ENCODE peak calls at places on chromosomes 13 and 19, in four cellular contexts. A is fibroblast of lung, R is IMR-90, H is OCI-LY7. M is an unnamed sample. For H4K20me1, the result is how much of the 10 kb centered on the place peaks cover.

GRCh38 chr13:30829788-30830637 is 76.1 kb upstream of the MEDAG start:
- DNase-seq in A (no peak), R (no peak), H (no peak), M (peak)

GRCh38 chr19:57276430-57276829 is 3.9 kb upstream of the ZNF460 start:
- DNase-seq in H (no peak), A (no peak), R (no peak), M (no peak)

GRCh38 chr13:96984061-96984508 is 10.2 kb downstream of the OXGR1 start:
- DNase-seq in H (no peak), R (no peak), A (no peak), M (no peak)

GRCh38 chr13:21901772-21902708 is 231.2 kb downstream of the FGF9 start:
- DNase-seq in A (peak), R (peak), H (no peak), M (no peak)

GRCh38 chr13:95038949-95039348 is 262.3 kb downstream of the ABCC4 start:
- DNase-seq in A (no peak), R (no peak), H (no peak), M (no peak)

GRCh38 chr19:48681127-48681470 is 8.3 kb upstream of the NTN5 start:
- DNase-seq in H (no peak), A (peak), R (peak), M (peak)

GRCh38 chr13:75670496-75670895 is 34.4 kb downstream of the LMO7 start:
- DNase-seq in R (peak), H (no peak), A (peak), M (no peak)

GRCh38 chr19:46598372-46598917 is 2.7 kb upstream of the CALM3 start:
- DNase-seq in A (no peak), R (no peak), H (no peak), M (no peak)

GRCh38 chr19:50759886-50760285 is 10.4 kb upstream of the GPR32 start:
- DNase-seq in R (peak), H (peak), A (peak), M (peak)

GRCh38 chr19:33269016-33269415 is 33.3 kb downstream of the CEBPA start:
- DNase-seq in A (no peak), R (no peak), H (no peak), M (no peak)

GRCh38 chr13:71851541-71851940 is 15.5 kb downstream of the DACH1 start:
- DNase-seq in H (no peak), R (no peak), A (no peak), M (no peak)

GRCh38 chr19:49808762-49809154 is 4.3 kb downstream of the FUZ start:
- DNase-seq in R (peak), H (peak), A (peak), M (peak)

GRCh38 chr13:27917121-27917947 is 2.5 kb upstream of the PDX1 start:
- DNase-seq in R (no peak), H (no peak), A (no peak), M (peak)
- H3K4me3 ChIP-seq in R (no peak), H (no peak), A (no peak), M (no peak)

GRCh38 chr19:30052122-30053075 is 110.4 kb downstream of the URI1 start:
- DNase-seq in A (no peak), R (no peak), H (no peak), M (peak)
- H3K27ac ChIP-seq in A (no peak), R (no peak), H (no peak), M (no peak)

GRCh38 chr13:27257648-27258253 is 6.4 kb downstream of the RPL21 start:
- DNase-seq in A (no peak), H (no peak), R (no peak), M (no peak)
- H4K20me1 ChIP-seq in A (under half), H (under half), R (half or more), M (under half)

GRCh38 chr19:39542198-39542597 is 2.2 kb upstream of the EID2 start:
- DNase-seq in A (no peak), R (no peak), H (peak), M (no peak)

GRCh38 chr19:39539519-39540332 is at the start of gene EID2:
- DNase-seq in R (peak), A (peak), H (peak), M (peak)

GRCh38 chr19:39539165-39539518 is 819 bp downstream of the EID2 start:
- DNase-seq in H (peak), R (peak), A (no peak), M (no peak)

GRCh38 chr19:39543477-39543857 is 3.5 kb upstream of the EID2 start:
- DNase-seq in R (no peak), H (no peak), A (no peak), M (no peak)

GRCh38 chr19:39540333-39540673 is 342 bp upstream of the EID2 start:
- DNase-seq in R (no peak), H (no peak), A (no peak), M (no peak)
- H3K4me3 ChIP-seq in R (no peak), H (peak), A (peak), M (peak)

DNA sequence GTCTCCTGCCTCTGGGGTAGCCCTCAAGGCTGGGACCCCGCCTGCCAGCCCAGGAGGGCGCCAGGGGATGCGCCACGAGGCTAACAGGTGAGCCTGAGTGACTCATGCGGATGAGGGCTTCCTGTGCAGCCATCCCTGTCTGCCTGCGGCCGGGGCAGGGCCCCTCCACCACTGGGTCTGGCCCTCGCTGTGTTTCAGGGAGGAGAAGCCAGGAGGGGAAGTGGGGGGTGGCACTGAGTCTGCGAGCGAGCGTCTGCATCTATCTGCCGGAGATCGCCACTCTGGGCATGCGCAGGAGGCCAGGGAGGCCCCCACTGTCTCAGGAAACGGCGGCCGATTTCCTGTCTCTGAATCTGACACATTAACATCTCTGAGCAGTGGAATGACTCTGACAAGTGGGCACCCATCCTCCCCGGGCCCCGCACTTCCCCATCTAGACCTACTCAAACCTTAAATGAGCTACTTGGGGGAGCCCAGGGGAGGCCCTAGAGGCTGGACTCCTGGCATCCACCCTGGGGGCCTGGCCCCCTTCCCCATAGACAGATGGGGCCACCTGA is 19.7 kb downstream of the RFX1 start:
- DNase-seq in A (peak), R (peak), H (peak), M (peak)
- H3K27ac ChIP-seq in A (peak), R (peak), H (peak), M (peak)

DNA sequence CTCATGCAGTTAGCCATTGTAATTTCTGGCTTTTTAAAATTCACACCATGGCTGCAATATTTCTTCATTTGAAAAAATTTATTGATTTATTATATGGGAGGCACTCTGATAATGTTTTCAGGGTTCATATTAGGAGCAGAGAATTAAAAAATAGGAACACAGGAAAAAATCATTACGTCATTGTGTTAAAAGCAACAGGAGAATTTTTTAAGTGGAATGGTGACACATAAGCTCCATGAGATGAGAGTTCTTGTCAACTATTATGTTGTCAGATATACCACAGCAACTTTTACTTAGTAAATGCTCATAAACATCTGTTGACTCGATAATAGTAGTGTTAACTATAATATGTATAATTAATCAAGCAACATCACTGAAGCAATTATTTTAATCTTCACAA is 400.1 kb downstream of the TDRD3 start:
- DNase-seq in A (no peak), H (no peak), R (no peak), M (no peak)
- H4K20me1 ChIP-seq in A (under half), H (under half), R (under half), M (under half)

GRCh38 chr19:52296400-52296772 is 583 bp upstream of the ZNF480 start:
- DNase-seq in H (no peak), A (no peak), R (no peak), M (peak)
- H3K4me3 ChIP-seq in H (peak), A (peak), R (peak), M (peak)

DNA sequence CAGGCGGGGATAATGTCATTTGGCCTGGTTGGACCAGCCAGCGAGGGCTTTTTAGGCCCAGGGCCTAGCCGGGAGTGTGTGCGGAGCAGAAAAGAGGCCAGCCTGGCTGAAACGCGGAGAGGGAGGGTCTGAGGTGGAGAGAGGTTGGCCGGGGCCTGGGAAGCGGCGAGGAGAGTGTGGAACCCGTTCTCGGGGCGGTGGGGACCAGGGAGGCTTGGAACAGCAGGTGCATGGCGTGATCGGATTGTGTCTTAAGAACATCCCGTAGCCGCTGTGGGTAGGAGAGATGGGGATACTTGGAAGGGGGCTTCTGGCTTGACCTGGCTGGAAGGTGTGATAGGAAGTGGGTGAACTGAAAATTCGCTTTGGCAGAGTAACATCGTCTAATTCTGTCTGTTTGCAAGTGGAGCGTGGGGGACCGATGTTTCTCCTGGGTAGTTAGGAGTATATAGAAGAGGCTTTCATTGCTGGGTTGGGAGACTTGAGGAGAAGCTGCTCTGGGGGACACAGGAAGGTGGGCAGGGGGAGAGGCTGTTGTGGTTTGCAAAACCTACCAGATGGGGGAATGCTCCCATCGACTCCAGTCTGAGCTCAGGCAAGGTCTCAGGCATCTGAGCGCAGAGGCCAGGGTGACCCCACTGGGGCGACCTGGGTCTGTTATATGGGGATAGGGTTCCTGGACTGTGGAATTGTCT is 942 bp downstream of the CERS4 start:
- DNase-seq in A (no peak), R (no peak), H (no peak), M (peak)
- H3K27ac ChIP-seq in A (no peak), R (no peak), H (peak), M (no peak)

DNA sequence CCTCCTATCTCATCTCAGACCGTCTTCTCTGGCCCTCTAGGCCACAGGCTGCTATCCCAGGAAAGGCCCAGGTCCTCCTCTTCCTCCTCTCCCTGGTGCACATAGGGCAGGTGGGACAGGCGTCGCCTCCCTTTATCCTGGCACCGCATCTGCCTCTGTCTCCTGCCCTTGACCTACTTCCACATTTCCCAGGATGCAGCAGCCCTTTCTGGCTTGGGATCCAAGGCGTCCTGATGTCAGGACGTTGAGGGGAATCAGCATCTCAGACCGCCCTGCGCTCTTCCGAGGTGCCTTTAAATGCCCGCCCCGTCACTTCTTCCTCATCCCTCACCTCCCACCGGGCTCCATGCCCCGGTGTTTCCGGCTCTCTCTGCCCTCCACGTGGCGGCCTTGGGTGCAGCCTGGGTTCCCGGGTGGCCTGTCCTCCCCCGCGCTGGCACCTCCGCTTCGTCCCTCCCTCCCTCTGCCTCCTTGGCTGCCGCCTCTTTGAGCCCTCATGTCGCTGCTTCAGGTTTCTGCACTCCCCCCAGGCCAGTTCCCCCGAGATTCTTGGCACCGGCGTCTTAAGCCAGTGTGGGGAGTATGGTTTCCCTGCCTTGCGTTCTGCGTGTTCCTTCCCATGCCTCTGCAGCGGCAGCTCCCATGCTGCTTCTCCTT is 66.3 kb downstream of the KDM4B start:
- DNase-seq in R (no peak), A (no peak), H (no peak), M (no peak)
- H4K20me1 ChIP-seq in R (half or more), A (under half), H (under half), M (half or more)

GRCh38 chr19:5563941-5564612 is 3.7 kb downstream of the TINCR start:
- DNase-seq in R (peak), A (no peak), H (no peak), M (peak)

GRCh38 chr19:5564930-5565329 is 2.8 kb downstream of the TINCR start:
- DNase-seq in R (no peak), H (no peak), A (no peak), M (peak)

GRCh38 chr19:5571777-5572176 is 4.0 kb upstream of the TINCR start:
- DNase-seq in A (no peak), H (no peak), R (no peak), M (peak)

GRCh38 chr19:5567360-5567970 is at the start of gene TINCR:
- DNase-seq in R (no peak), A (no peak), H (no peak), M (peak)

GRCh38 chr19:5567971-5568407 is 236 bp upstream of the TINCR start:
- DNase-seq in H (no peak), R (no peak), A (no peak), M (peak)
- H3K4me3 ChIP-seq in H (no peak), R (no peak), A (no peak), M (no peak)